ENCODE peak calls at places on chromosomes 11 and 22, in four cellular contexts. H is activated T-cell treated with anti-CD3 and anti-CD28 coated beads, Interleukin-2, amount 50 U/mL, for 4 hours; D is Kasumi-1; C is activated CD4-positive, alpha-beta T cell treated with anti-CD3 and anti-CD28 coated beads, Interleukin-2, amount 10 ng/mL, durations not matched to agents 7 days and 5 days. R is an unnamed sample.

GRCh38 chr11:24386551-24387404 is 110.1 kb upstream of the LUZP2 start:
- DNase-seq in D (peak), C (no peak), H (no peak), R (no peak)

GRCh38 chr11:117303101-117303500 is 12.0 kb downstream of the BACE1-AS start:
- DNase-seq in C (no peak), H (no peak), D (no peak), R (no peak)

GRCh38 chr22:29073618-29074275 is 912 bp downstream of the KREMEN1 start:
- DNase-seq in C (no peak), H (peak), D (no peak), R (peak)

GRCh38 chr11:119676461-119677020 is 52.5 kb downstream of the NECTIN1 start:
- DNase-seq in H (no peak), C (no peak), D (no peak), R (no peak)

GRCh38 chr22:19801340-19802000 is 40.9 kb downstream of the TBX1 start:
- DNase-seq in H (no peak), D (no peak), C (no peak), R (no peak)

GRCh38 chr11:61787928-61788491 is 4.4 kb downstream of the TMEM258 start:
- DNase-seq in C (peak), D (peak), H (no peak), R (no peak)

GRCh38 chr11:102573851-102574250 is 43.3 kb upstream of the MMP7 start:
- DNase-seq in H (no peak), C (no peak), D (no peak), R (no peak)

GRCh38 chr11:121520243-121521144 is 67.7 kb upstream of the SORL1-AS1 start:
- DNase-seq in H (no peak), D (peak), C (no peak), R (no peak)

GRCh38 chr11:131278472-131278871 is 91.9 kb upstream of the NTM start:
- DNase-seq in D (no peak), H (no peak), C (no peak), R (no peak)

GRCh38 chr11:1728281-1728680 is 22.1 kb downstream of the IFITM10 start:
- DNase-seq in D (no peak), H (no peak), C (no peak), R (no peak)

GRCh38 chr22:46150615-46151423 is 493 bp downstream of the PPARA start:
- DNase-seq in C (peak), D (no peak), H (peak), R (peak)

GRCh38 chr22:28955817-28956216 is 72.4 kb downstream of the ZNRF3 start:
- DNase-seq in H (peak), D (peak), C (peak), R (peak)

GRCh38 chr22:42699281-42699681 is 21.4 kb downstream of the A4GALT start:
- DNase-seq in C (no peak), H (no peak), D (no peak), R (no peak)

GRCh38 chr11:1906623-1907423 is 12.7 kb upstream of the TNNT3 start:
- DNase-seq in C (no peak), H (no peak), D (no peak), R (no peak)

GRCh38 chr11:102762414-102762813 is 18.0 kb downstream of the MMP10 start:
- DNase-seq in H (no peak), D (no peak), C (no peak), R (no peak)

GRCh38 chr22:37518509-37519267 is 527 bp downstream of the CARD10 start:
- DNase-seq in D (no peak), C (no peak), H (no peak), R (no peak)

GRCh38 chr11:68099474-68100405 is 21.4 kb downstream of the CHKA start:
- DNase-seq in H (peak), D (no peak), C (peak), R (no peak)

GRCh38 chr11:27081056-27081455 is 40.4 kb downstream of the BBOX1 start:
- DNase-seq in C (no peak), D (no peak), H (no peak), R (no peak)

GRCh38 chr11:122672892-122673291 is 17.4 kb downstream of the UBASH3B start:
- DNase-seq in C (no peak), H (no peak), D (no peak), R (no peak)

GRCh38 chr11:120564573-120565301 is 53.2 kb downstream of the GRIK4 start:
- DNase-seq in C (no peak), D (no peak), H (no peak), R (no peak)

GRCh38 chr22:39242809-39243442 is 1.9 kb downstream of the PDGFB start:
- DNase-seq in D (no peak), C (no peak), H (peak), R (no peak)

GRCh38 chr22:37905534-37906363 is at the start of gene MICALL1:
- DNase-seq in C (peak), H (peak), D (no peak), R (peak)

GRCh38 chr22:23164091-23164490 is 16.2 kb upstream of the BCR start:
- DNase-seq in C (no peak), H (no peak), D (no peak), R (no peak)

GRCh38 chr22:47294222-47294532 is 531.7 kb downstream of the TBC1D22A start:
- DNase-seq in H (no peak), D (no peak), C (no peak), R (no peak)

GRCh38 chr11:91981995-91982394 is 242.6 kb upstream of the FAT3 start:
- DNase-seq in C (no peak), H (no peak), D (no peak), R (no peak)

GRCh38 chr11:33801821-33802413 is 27.6 kb upstream of the FBXO3 start:
- DNase-seq in C (no peak), D (no peak), H (no peak), R (no peak)

GRCh38 chr22:24429411-24430365 is 2.3 kb downstream of the ADORA2A start:
- DNase-seq in H (peak), D (peak), C (peak), R (peak)

GRCh38 chr11:32531528-32531927 is 52.1 kb upstream of the EIF3M start:
- DNase-seq in H (no peak), C (no peak), D (no peak), R (no peak)

GRCh38 chr11:68956142-68956541 is 24.6 kb downstream of the MRGPRD start:
- DNase-seq in D (peak), H (no peak), C (no peak), R (no peak)

GRCh38 chr11:78295347-78295746 is 106.6 kb downstream of the USP35 start:
- DNase-seq in C (no peak), D (no peak), H (no peak), R (no peak)

GRCh38 chr11:115042002-115042401 is 363.7 kb downstream of the NXPE2 start:
- DNase-seq in H (no peak), D (no peak), C (no peak), R (no peak)

GRCh38 chr22:27628891-27629631 is 172.5 kb downstream of the MN1 start:
- DNase-seq in D (no peak), C (no peak), H (no peak), R (no peak)

GRCh38 chr11:12824281-12825041 is 150.2 kb downstream of the TEAD1 start:
- DNase-seq in H (no peak), C (no peak), D (no peak), R (no peak)